ENCODE peak calls at places on chromosome 22, in four cellular contexts. H, K, W and G are unnamed samples.

GRCh38 chr22:44192098-44192810 is 11.5 kb downstream of the PARVG start:
- DNase-seq in H (peak), K (no peak), W (no peak), G (no peak)

GRCh38 chr22:44399196-44399837 is 86.6 kb upstream of the SHISAL1 start:
- DNase-seq in H (no peak), K (peak), W (no peak), G (peak)

GRCh38 chr22:25853078-25853477 is 111.1 kb downstream of the MYO18B start:
- DNase-seq in H (no peak), K (no peak), W (no peak), G (no peak)

GRCh38 chr22:26573026-26573662 is 16.8 kb downstream of the TPST2 start:
- DNase-seq in H (no peak), K (peak), W (no peak), G (no peak)

GRCh38 chr22:25564320-25564978 is at the start of gene GRK3:
- DNase-seq in H (no peak), K (peak), W (peak), G (peak)

GRCh38 chr22:43968614-43969013 is 13.4 kb downstream of the SAMM50 start:
- DNase-seq in H (no peak), K (no peak), W (no peak), G (no peak)

GRCh38 chr22:31818481-31819392 is 64.9 kb downstream of the DEPDC5 start:
- DNase-seq in H (peak), K (no peak), W (no peak), G (no peak)

GRCh38 chr22:44360686-44361381 is 48.1 kb upstream of the SHISAL1 start:
- DNase-seq in H (peak), K (peak), W (no peak), G (no peak)

GRCh38 chr22:43419371-43420080 is 7.7 kb downstream of the MPPED1 start:
- DNase-seq in H (no peak), K (no peak), W (no peak), G (no peak)

GRCh38 chr22:19641254-19641982 is 72.9 kb upstream of the SEPTIN5 start:
- DNase-seq in H (peak), K (no peak), W (no peak), G (no peak)

GRCh38 chr22:19352766-19353165 is 61.2 kb upstream of the CLTCL1 start:
- DNase-seq in H (no peak), K (no peak), W (no peak), G (no peak)

GRCh38 chr22:24005201-24005600 is at the start of gene GSTT4:
- DNase-seq in H (no peak), K (no peak), W (no peak), G (no peak)

GRCh38 chr22:28795932-28796856 is 4.2 kb downstream of the XBP1 start:
- DNase-seq in H (no peak), K (no peak), W (no peak), G (no peak)

DNA sequence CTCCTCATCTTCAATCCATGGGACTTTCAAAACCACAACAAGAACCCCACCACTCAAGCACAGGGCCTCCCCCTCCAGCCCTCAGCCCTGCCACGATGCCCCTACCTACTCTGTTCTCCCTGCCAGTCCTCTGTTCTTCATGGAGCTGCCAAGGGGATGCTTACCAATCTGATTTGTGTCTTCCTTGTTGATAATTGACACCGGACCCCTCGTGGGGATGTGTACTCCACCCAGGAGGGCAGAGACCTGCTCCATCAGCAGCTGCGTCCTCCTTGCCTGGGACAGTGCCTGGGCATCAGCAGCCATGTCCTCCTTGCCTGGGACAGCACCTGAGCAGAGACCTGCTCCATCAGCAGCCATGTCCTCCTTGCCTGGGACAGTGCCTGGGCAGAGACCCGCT is 1489.2 kb downstream of the TBC1D22A start:
- DNase-seq in H (no peak), K (no peak), W (no peak), G (no peak)
- H3K27ac ChIP-seq in H (no peak), K (no peak), W (no peak), G (no peak)

GRCh38 chr22:27747396-27748256 is 53.9 kb downstream of the MN1 start:
- DNase-seq in H (no peak), K (no peak), W (no peak), G (no peak)
- TF ChIP-seq CTCF in H (peak), K (no peak), W (no peak), G (no peak)

GRCh38 chr22:21652010-21652546 is 10.0 kb downstream of the SDF2L1 start:
- DNase-seq in H (peak), K (peak), W (peak), G (peak)
- H3K27ac ChIP-seq in H (peak), K (peak), W (no peak), G (no peak)

GRCh38 chr22:18031670-18032454 is 7.5 kb upstream of the MICAL3 start:
- DNase-seq in H (peak), K (no peak), W (peak), G (no peak)

GRCh38 chr22:18035740-18036139 is 11.4 kb upstream of the MICAL3 start:
- DNase-seq in H (peak), K (peak), W (peak), G (no peak)

GRCh38 chr22:18032455-18033101 is 8.2 kb upstream of the MICAL3 start:
- DNase-seq in H (peak), K (no peak), W (no peak), G (no peak)

GRCh38 chr22:18034076-18034475 is 9.7 kb upstream of the MICAL3 start:
- DNase-seq in H (no peak), K (no peak), W (no peak), G (no peak)

GRCh38 chr22:18033204-18033998 is 9.0 kb upstream of the MICAL3 start:
- DNase-seq in H (peak), K (no peak), W (no peak), G (no peak)
- TF ChIP-seq CTCF in H (no peak), K (no peak), W (no peak), G (no peak)

GRCh38 chr22:41215409-41215808 is 10.3 kb downstream of the L3MBTL2 start:
- DNase-seq in H (no peak), K (no peak), W (no peak), G (no peak)

GRCh38 chr22:41217553-41218157 is 12.5 kb downstream of the L3MBTL2 start:
- DNase-seq in H (no peak), K (peak), W (no peak), G (peak)

GRCh38 chr22:41216984-41217383 is 11.9 kb downstream of the L3MBTL2 start:
- DNase-seq in H (no peak), K (no peak), W (no peak), G (no peak)

GRCh38 chr22:41215926-41216325 is 10.8 kb downstream of the L3MBTL2 start:
- DNase-seq in H (no peak), K (no peak), W (no peak), G (no peak)
- H3K27ac ChIP-seq in H (no peak), K (no peak), W (no peak), G (peak)

GRCh38 chr22:36563001-36563400 is 34.0 kb upstream of the EIF3D start:
- DNase-seq in H (no peak), K (no peak), W (no peak), G (no peak)
- TF ChIP-seq CTCF in H (no peak), K (no peak), W (no peak), G (no peak)

GRCh38 chr22:36442506-36443197 is 38.8 kb downstream of the TXN2 start:
- DNase-seq in H (no peak), K (peak), W (no peak), G (no peak)
- H3K27ac ChIP-seq in H (no peak), K (peak), W (no peak), G (no peak)